ENCODE peak calls at places on chromosomes 6 and 20, in nine cellular contexts. O is AG04450, L is Caki2, F is colonic mucosa, V is ovary, C is occipital lobe, A is NCI-H1092 treated with DMSO at 0.1 percent for 48 hours, K is fibroblast of gingiva, P is breast epithelium. W is an unnamed sample.

GRCh38 chr20:40961686-40962640 is 66.7 kb upstream of the TOP1 start:
- DNase-seq in O (no peak), L (no peak), F (no peak), V (no peak), C (no peak), A (no peak), K (peak), P (peak), W (no peak)

GRCh38 chr6:63573140-63573898 is 1.0 kb downstream of the LOC128125822 start:
- DNase-seq in O (no peak), L (peak), F (peak), V (peak), C (peak), A (peak), K (peak), P (peak), W (peak)

GRCh38 chr6:121436172-121436965 is 923 bp downstream of the GJA1 start:
- DNase-seq in O (no peak), L (no peak), F (no peak), V (peak), C (no peak), A (no peak), K (no peak), P (no peak), W (no peak)

GRCh38 chr6:151389640-151390275 is 1.6 kb downstream of the ZBTB2 start:
- DNase-seq in O (no peak), L (no peak), F (peak), V (peak), C (peak), A (peak), K (peak), P (peak), W (peak)

GRCh38 chr20:57672164-57672563 is 37.7 kb downstream of the PMEPA1 start:
- DNase-seq in O (no peak), L (no peak), F (no peak), V (peak), C (no peak), A (peak), K (peak), P (no peak), W (no peak)

GRCh38 chr6:33692078-33692759 is 19.3 kb downstream of the UQCC2 start:
- DNase-seq in O (no peak), L (no peak), F (no peak), V (no peak), C (no peak), A (no peak), K (peak), P (no peak), W (no peak)

GRCh38 chr6:161444464-161444863 is 170.6 kb upstream of the AGPAT4 start:
- DNase-seq in O (no peak), L (no peak), F (no peak), V (peak), C (peak), A (no peak), K (no peak), P (no peak), W (peak)

GRCh38 chr6:110529355-110529754 is 52.9 kb upstream of the SLC22A16 start:
- DNase-seq in O (no peak), L (no peak), F (no peak), V (no peak), C (no peak), A (no peak), K (peak), P (no peak), W (no peak)

GRCh38 chr20:53738039-53738944 is 144.7 kb upstream of the ZNF217 start:
- DNase-seq in O (peak), L (peak), F (peak), V (peak), C (no peak), A (peak), K (peak), P (peak), W (peak)

W was measured in anterior cingulate cortex.